ENCODE peak calls at places on chromosomes 5 and 9, in four cellular contexts. One of them, this sample, is unnamed.

GRCh38 chr5:39520232-39520572 is 95.4 kb upstream of the DAB2 start:
- DNase-seq in HepG2: no peak
- DNase-seq in GM12878: no peak
- DNase-seq in K562: no peak
- DNase-seq in this sample: no peak

GRCh38 chr5:44664711-44665100 is 144.0 kb upstream of the MRPS30 start:
- DNase-seq in HepG2: no peak
- DNase-seq in K562: no peak
- DNase-seq in GM12878: no peak
- DNase-seq in this sample: no peak

GRCh38 chr9:91914937-91915336 is 35.1 kb downstream of the ROR2 start:
- DNase-seq in HepG2: no peak
- DNase-seq in GM12878: no peak
- DNase-seq in K562: no peak
- DNase-seq in this sample: no peak

GRCh38 chr9:98373622-98374021 is 118.2 kb upstream of the TBC1D2 start:
- DNase-seq in K562: no peak
- DNase-seq in GM12878: no peak
- DNase-seq in HepG2: no peak
- DNase-seq in this sample: no peak

GRCh38 chr5:143641549-143641955 is 170.4 kb upstream of the HMHB1 start:
- DNase-seq in HepG2: no peak
- DNase-seq in K562: no peak
- DNase-seq in GM12878: peak; percentile 31
- DNase-seq in this sample: peak; percentile 28

GRCh38 chr5:135319458-135319857 is 79.6 kb downstream of the MACROH2A1 start:
- DNase-seq in K562: no peak
- DNase-seq in GM12878: no peak
- DNase-seq in HepG2: no peak
- DNase-seq in this sample: no peak

GRCh38 chr9:36074870-36075532 is 38.3 kb downstream of the RECK start:
- DNase-seq in GM12878: no peak
- DNase-seq in K562: no peak
- DNase-seq in HepG2: peak; percentile 17
- DNase-seq in this sample: no peak

GRCh38 chr5:143106175-143106574 is 297.3 kb downstream of the NR3C1 start:
- DNase-seq in HepG2: peak; percentile 80
- DNase-seq in GM12878: no peak
- DNase-seq in K562: no peak
- DNase-seq in this sample: peak; percentile 22

GRCh38 chr9:129576546-129577543 is 44.1 kb downstream of the C9orf50 start:
- DNase-seq in GM12878: no peak
- DNase-seq in HepG2: no peak
- DNase-seq in K562: no peak
- DNase-seq in this sample: no peak

GRCh38 chr5:177133845-177134652 is 476 bp downstream of the NSD1 start:
- DNase-seq in K562: peak; percentile 82
- DNase-seq in GM12878: no peak
- DNase-seq in HepG2: no peak
- DNase-seq in this sample: peak; percentile 74

GRCh38 chr5:36450229-36451024 is 148.7 kb upstream of the RANBP3L start:
- DNase-seq in GM12878: no peak
- DNase-seq in HepG2: no peak
- DNase-seq in K562: no peak
- DNase-seq in this sample: no peak

GRCh38 chr9:107534510-107535078 is 45.0 kb upstream of the KLF4 start:
- DNase-seq in HepG2: no peak
- DNase-seq in K562: no peak
- DNase-seq in GM12878: no peak
- DNase-seq in this sample: no peak

DNA sequence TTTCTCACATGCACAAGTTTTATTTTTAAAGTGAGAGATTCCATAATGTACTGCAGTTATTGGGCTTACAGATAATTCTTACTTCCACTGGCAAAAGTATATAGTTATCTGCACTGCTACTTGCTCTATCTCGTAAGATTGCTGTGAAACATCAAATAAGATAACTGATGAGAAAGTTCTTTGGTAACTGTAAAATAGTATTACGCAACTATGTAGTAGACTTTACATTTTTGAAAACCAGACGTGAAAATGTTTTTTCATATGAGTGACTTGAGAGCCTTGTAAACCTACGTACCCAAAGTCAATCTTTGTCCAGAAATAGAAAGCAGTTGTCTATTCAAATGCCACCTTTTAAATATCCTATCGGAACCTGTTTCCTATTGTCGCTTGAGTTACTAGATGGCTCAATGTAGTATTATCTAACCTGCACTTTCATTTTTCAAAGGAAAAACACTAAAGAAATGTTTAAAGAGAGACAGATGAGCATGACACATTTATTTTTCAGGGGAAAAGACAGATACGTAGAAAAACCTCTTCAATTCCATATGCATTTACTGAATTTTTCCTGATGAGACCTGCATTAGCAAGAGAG is 1.6 kb downstream of the FNIP1 start:
- DNase-seq in HepG2: no peak
- DNase-seq in GM12878: no peak
- DNase-seq in K562: no peak
- DNase-seq in this sample: no peak
- TF ChIP-seq FOXK2 in HepG2: no peak
- TF ChIP-seq FOXK2 in GM12878: no peak
- TF ChIP-seq FOXK2 in K562: no peak
- TF ChIP-seq FOXK2 in this sample: no peak

DNA sequence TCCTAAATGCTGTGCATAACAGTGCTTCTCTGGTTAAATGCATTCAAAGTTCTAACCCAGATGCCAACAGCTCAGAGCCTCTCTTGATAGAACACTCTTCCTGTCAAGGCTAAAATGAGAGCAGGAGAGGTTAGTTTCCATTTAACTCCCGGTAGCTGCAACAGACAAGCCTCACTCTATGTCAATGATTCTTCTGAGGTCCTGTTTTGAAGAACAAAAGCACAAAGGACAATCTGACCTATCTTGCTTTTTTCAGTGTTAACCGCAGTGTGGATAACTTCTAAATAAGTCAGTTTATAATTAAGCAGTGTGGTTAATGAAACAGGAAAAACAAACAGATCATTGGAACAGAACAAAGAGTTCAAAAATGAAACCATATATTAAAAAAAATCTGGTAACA is 80.7 kb downstream of the ANKRD55 start:
- DNase-seq in K562: no peak
- DNase-seq in GM12878: peak; percentile 74
- DNase-seq in HepG2: peak; percentile 33
- DNase-seq in this sample: no peak
- TF ChIP-seq TARDBP in K562: no peak
- TF ChIP-seq TARDBP in GM12878: no peak
- TF ChIP-seq TARDBP in HepG2: no peak
- TF ChIP-seq TARDBP in this sample: no peak

GRCh38 chr9:2158729-2159128 is 143.6 kb downstream of the SMARCA2 start:
- DNase-seq in GM12878: no peak
- DNase-seq in HepG2: no peak
- DNase-seq in K562: no peak
- DNase-seq in this sample: no peak
- TF ChIP-seq FOXK2 in GM12878: no peak
- TF ChIP-seq FOXK2 in HepG2: no peak
- TF ChIP-seq FOXK2 in K562: no peak
- TF ChIP-seq FOXK2 in this sample: no peak

GRCh38 chr9:38309324-38310195 is 82.9 kb upstream of the ALDH1B1 start:
- DNase-seq in GM12878: no peak
- DNase-seq in HepG2: no peak
- DNase-seq in K562: no peak
- DNase-seq in this sample: no peak

GRCh38 chr9:38313421-38313820 is 79.1 kb upstream of the ALDH1B1 start:
- DNase-seq in GM12878: no peak
- DNase-seq in HepG2: no peak
- DNase-seq in K562: no peak
- DNase-seq in this sample: no peak

GRCh38 chr9:38312406-38312805 is 80.1 kb upstream of the ALDH1B1 start:
- DNase-seq in HepG2: no peak
- DNase-seq in GM12878: no peak
- DNase-seq in K562: no peak
- DNase-seq in this sample: no peak

GRCh38 chr9:38308136-38308535 is 84.4 kb upstream of the ALDH1B1 start:
- DNase-seq in GM12878: no peak
- DNase-seq in K562: no peak
- DNase-seq in HepG2: no peak
- DNase-seq in this sample: no peak

DNA sequence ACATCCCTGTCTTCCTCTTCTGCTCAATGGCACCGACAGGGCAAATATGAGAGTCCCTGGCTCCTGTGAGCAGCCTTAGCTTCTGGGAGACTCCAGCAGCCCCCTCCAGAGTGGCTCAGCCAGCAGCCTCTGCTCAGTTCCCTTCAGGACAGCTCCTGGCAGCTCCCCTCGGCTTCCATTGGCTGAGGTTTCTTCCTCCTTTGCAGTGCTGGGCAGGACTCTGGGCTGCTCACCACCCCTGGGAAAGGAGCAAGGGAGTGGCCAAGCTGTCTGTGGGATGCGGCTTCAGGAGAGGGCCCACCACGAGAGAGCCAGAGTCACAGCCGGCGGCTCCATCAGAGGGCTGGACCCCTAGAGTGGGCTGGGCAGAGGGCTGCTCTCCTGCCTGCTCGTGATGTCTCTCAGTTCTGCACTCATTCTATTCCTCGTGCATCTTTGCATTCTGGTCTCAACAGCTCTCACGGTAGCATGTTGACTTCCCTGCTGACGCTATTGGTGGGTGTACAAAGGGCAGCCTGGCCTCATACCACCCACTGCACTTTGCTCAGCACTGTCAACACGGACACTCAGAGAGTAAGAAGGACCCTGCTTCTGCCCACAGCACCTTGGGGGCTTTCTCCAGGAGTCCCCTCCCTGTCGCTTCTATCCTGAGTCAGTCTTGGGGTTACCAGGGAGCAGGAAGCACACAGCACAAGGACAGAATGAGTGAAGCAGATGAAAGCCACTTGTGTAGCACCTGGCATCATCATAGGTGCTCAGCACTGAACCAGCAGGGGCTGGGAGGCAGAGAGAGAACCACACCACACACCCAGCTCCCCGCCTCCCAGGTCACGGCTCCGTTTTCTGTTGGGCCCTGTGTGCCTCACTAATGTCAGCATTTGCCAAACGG is 80.9 kb upstream of the ALDH1B1 start:
- DNase-seq in HepG2: peak; percentile 43
- DNase-seq in GM12878: no peak
- DNase-seq in K562: no peak
- DNase-seq in this sample: no peak
- TF ChIP-seq TARDBP in HepG2: no peak
- TF ChIP-seq TARDBP in GM12878: no peak
- TF ChIP-seq TARDBP in K562: no peak
- TF ChIP-seq TARDBP in this sample: no peak

GRCh38 chr5:122602700-122603099 is 172.2 kb upstream of the SNX2 start:
- DNase-seq in K562: no peak
- DNase-seq in GM12878: no peak
- DNase-seq in HepG2: no peak
- DNase-seq in this sample: peak; percentile 21
- TF ChIP-seq FOXK2 in K562: no peak
- TF ChIP-seq FOXK2 in GM12878: no peak
- TF ChIP-seq FOXK2 in HepG2: no peak
- TF ChIP-seq FOXK2 in this sample: no peak

DNA sequence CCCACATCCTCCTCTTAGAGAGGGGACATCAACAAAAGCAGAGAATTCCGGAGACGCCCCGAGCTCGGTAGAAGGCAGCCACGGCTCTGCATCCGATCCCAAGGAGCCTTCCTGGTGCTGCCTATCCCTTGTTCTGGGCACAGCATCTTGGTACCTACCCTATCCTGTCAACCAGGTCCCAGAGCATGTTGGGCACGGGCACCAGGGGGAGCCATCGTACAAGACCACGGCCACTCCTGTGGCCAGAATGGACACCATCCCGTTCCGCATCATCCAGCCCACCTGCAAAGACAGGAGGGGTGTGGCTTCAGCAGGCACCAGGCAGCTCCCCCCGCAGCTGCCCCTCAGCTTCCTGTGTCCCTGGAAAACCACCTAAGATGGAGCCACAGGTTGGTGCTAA is 62.7 kb upstream of the ZNF354A start:
- DNase-seq in K562: no peak
- DNase-seq in HepG2: peak; percentile 21
- DNase-seq in GM12878: no peak
- DNase-seq in this sample: peak; percentile 48
- TF ChIP-seq TARDBP in K562: no peak
- TF ChIP-seq TARDBP in HepG2: no peak
- TF ChIP-seq TARDBP in GM12878: no peak
- TF ChIP-seq TARDBP in this sample: no peak

This sample was measured in HEK293T.